ENCODE peak calls at places on chromosomes 13 and 19, in four cellular contexts. E is ovary; P is effector memory CD4-positive, alpha-beta T cell; G is upper lobe of right lung. W is an unnamed sample.

GRCh38 chr13:100883453-100883852 is 208.9 kb upstream of the TMTC4 start:
- DNase-seq in E (no peak), P (no peak), G (no peak), W (no peak)

GRCh38 chr13:112531263-112531794 is 56.6 kb downstream of the TUBGCP3 start:
- DNase-seq in E (no peak), P (no peak), G (no peak), W (no peak)

GRCh38 chr13:51806571-51806970 is 2.6 kb upstream of the DHRS12 start:
- DNase-seq in E (no peak), P (no peak), G (no peak), W (peak)

GRCh38 chr13:75581874-75582640 is 32.5 kb downstream of the UCHL3 start:
- DNase-seq in E (no peak), P (no peak), G (no peak), W (no peak)

GRCh38 chr19:48740705-48741030 is 258 bp upstream of the RASIP1 start:
- DNase-seq in E (no peak), P (no peak), G (no peak), W (no peak)

GRCh38 chr19:48418317-48419064 is 25.0 kb downstream of the GRIN2D start:
- DNase-seq in E (no peak), P (no peak), G (no peak), W (no peak)

GRCh38 chr19:36028313-36029041 is 4.2 kb downstream of the CLIP3 start:
- DNase-seq in E (no peak), P (no peak), G (no peak), W (no peak)

GRCh38 chr13:34513526-34513925 is 428.5 kb upstream of the NBEA start:
- DNase-seq in E (no peak), P (no peak), G (no peak), W (no peak)

GRCh38 chr19:1847684-1848398 is 442 bp downstream of the REXO1 start:
- DNase-seq in E (no peak), P (no peak), G (peak), W (peak)

GRCh38 chr19:12750851-12751250 is 740 bp upstream of the BEST2 start:
- DNase-seq in E (no peak), P (no peak), G (no peak), W (no peak)

GRCh38 chr13:107721436-107721835 is 493.9 kb downstream of the LIG4 start:
- DNase-seq in E (no peak), P (no peak), G (no peak), W (no peak)

GRCh38 chr13:23867027-23867491 is 22.1 kb downstream of the MIPEP start:
- DNase-seq in E (no peak), P (no peak), G (no peak), W (no peak)

GRCh38 chr13:109819851-109820250 is 33.5 kb upstream of the IRS2 start:
- DNase-seq in E (no peak), P (no peak), G (no peak), W (no peak)

GRCh38 chr19:32438751-32439150 is 33.2 kb downstream of the DPY19L3 start:
- DNase-seq in E (no peak), P (no peak), G (no peak), W (no peak)

GRCh38 chr19:4414800-4415251 is 12.4 kb downstream of the CHAF1A start:
- DNase-seq in E (no peak), P (no peak), G (no peak), W (no peak)

GRCh38 chr19:35639321-35639639 is 2.3 kb upstream of the ETV2 start:
- DNase-seq in E (no peak), P (no peak), G (no peak), W (no peak)

GRCh38 chr19:55958356-55958755 is 10.7 kb downstream of the NLRP8 start:
- DNase-seq in E (no peak), P (no peak), G (no peak), W (no peak)

GRCh38 chr13:87259479-87260083 is 411.6 kb upstream of the SLITRK5 start:
- DNase-seq in E (no peak), P (no peak), G (no peak), W (no peak)

GRCh38 chr19:45947926-45948325 is 25.7 kb downstream of the NOVA2 start:
- DNase-seq in E (no peak), P (no peak), G (no peak), W (no peak)

GRCh38 chr13:72521965-72522661 is 205.3 kb downstream of the MZT1 start:
- DNase-seq in E (no peak), P (no peak), G (no peak), W (no peak)

GRCh38 chr19:16076958-16077611 is 790 bp downstream of the TPM4 start:
- DNase-seq in E (peak), P (no peak), G (peak), W (peak)

GRCh38 chr19:44867578-44867977 is 21.5 kb downstream of the NECTIN2 start:
- DNase-seq in E (no peak), P (no peak), G (no peak), W (no peak)

GRCh38 chr19:51003316-51003715 is 1.9 kb upstream of the KLK8 start:
- DNase-seq in E (no peak), P (no peak), G (no peak), W (no peak)

GRCh38 chr19:10424011-10424637 is 3.8 kb downstream of the PDE4A start:
- DNase-seq in E (peak), P (peak), G (peak), W (peak)

GRCh38 chr19:1376415-1376805 is 7.3 kb upstream of the NDUFS7 start:
- DNase-seq in E (no peak), P (no peak), G (no peak), W (peak)

GRCh38 chr19:49564616-49565045 is 15.7 kb downstream of the NOSIP start:
- DNase-seq in E (no peak), P (no peak), G (no peak), W (no peak)

GRCh38 chr13:20127563-20128458 is 33.0 kb downstream of the GJA3 start:
- DNase-seq in E (peak), P (no peak), G (peak), W (peak)

GRCh38 chr19:1106841-1107654 is 3.3 kb downstream of the GPX4 start:
- DNase-seq in E (peak), P (no peak), G (no peak), W (peak)

GRCh38 chr19:13396256-13397080 is 109.8 kb downstream of the CACNA1A start:
- DNase-seq in E (no peak), P (no peak), G (no peak), W (peak)

GRCh38 chr13:44359983-44360375 is 13.6 kb upstream of the SERP2 start:
- DNase-seq in E (no peak), P (no peak), G (no peak), W (no peak)

GRCh38 chr13:79880820-79881219 is 399.9 kb downstream of the NDFIP2 start:
- DNase-seq in E (no peak), P (no peak), G (no peak), W (no peak)

DNA sequence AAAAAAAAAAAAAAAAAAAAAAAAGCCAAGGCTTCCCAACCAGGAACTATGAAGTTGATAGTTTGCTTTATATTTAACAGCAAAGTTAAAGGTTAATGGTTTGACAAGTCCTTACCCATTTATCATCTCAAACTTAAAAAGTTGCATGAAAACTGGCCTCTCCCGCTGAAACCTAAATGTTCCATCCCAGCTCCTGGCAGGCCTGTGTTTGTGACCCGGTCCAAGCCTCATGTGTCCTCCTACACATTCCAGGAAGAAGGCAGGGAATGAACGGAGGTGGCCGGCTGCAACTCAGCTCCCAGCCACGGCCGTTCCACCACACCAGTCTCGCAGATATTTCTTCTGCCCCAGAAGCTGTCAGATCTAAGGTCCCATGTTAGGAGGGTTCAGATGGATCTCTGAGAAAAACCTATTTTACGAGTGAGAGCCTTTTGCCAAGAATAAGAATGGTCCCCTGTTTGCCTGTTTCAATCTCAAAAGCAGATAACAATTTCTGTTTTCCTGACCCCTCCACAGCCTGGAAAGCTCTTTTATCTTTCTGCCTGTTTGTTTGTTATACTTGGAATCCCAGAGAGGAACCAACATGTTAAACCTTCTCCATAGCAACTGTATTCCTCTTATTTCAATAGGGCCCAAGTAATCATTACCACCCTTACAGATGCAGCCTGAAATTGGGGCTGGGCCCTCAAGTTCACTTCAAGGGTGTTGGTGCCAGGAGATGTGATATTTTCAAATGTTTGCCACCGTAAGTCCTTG is 56.5 kb downstream of the KCTD12 start:
- DNase-seq in E (peak), P (no peak), G (no peak), W (no peak)
- H3K27ac ChIP-seq in E (peak), P (no peak), G (no peak), W (peak)

GRCh38 chr13:96806750-96807149 is 187.5 kb downstream of the OXGR1 start:
- DNase-seq in E (no peak), P (no peak), G (no peak), W (no peak)
- H3K27ac ChIP-seq in E (no peak), P (no peak), G (no peak), W (no peak)

GRCh38 chr13:40992678-40993077 is 26.4 kb downstream of the ELF1 start:
- DNase-seq in E (no peak), P (no peak), G (no peak), W (no peak)
- H3K27ac ChIP-seq in E (no peak), P (peak), G (peak), W (peak)

GRCh38 chr13:102373221-102373620 is 28.6 kb downstream of the FGF14 start:
- DNase-seq in E (no peak), P (no peak), G (no peak), W (no peak)
- H3K27ac ChIP-seq in E (no peak), P (no peak), G (no peak), W (no peak)

GRCh38 chr13:39039033-39039432 is 777 bp downstream of the NHLRC3 start:
- DNase-seq in E (no peak), P (no peak), G (no peak), W (no peak)
- H3K27ac ChIP-seq in E (no peak), P (no peak), G (peak), W (peak)

GRCh38 chr13:98890186-98890585 is 87.7 kb downstream of the DOCK9 start:
- DNase-seq in E (no peak), P (no peak), G (no peak), W (no peak)
- H3K27ac ChIP-seq in E (no peak), P (no peak), G (no peak), W (no peak)

GRCh38 chr13:37598572-37598971 is at the start of gene POSTN:
- DNase-seq in E (no peak), P (no peak), G (no peak), W (no peak)

GRCh38 chr13:37599509-37599908 is 941 bp upstream of the POSTN start:
- DNase-seq in E (no peak), P (no peak), G (no peak), W (no peak)

GRCh38 chr13:37597477-37597876 is 1.1 kb downstream of the POSTN start:
- DNase-seq in E (no peak), P (no peak), G (no peak), W (no peak)

GRCh38 chr13:37595162-37595561 is 3.4 kb downstream of the POSTN start:
- DNase-seq in E (no peak), P (no peak), G (no peak), W (no peak)
- H3K27ac ChIP-seq in E (no peak), P (no peak), G (no peak), W (no peak)